ENCODE peak calls at places on chromosomes 16 and 17, in five cellular contexts. One of them, this sample, is unnamed.

GRCh38 chr17:49523706-49524472 is 28.8 kb downstream of the NGFR start:
- DNase-seq in A549: no peak
- DNase-seq in PC-9: peak; percentile 44
- DNase-seq in caudate nucleus: no peak
- DNase-seq in neural progenitor cell: no peak
- DNase-seq in this sample: peak; percentile 76

GRCh38 chr17:12133183-12133582 is 112.5 kb downstream of the MAP2K4 start:
- DNase-seq in A549: no peak
- DNase-seq in PC-9: no peak
- DNase-seq in caudate nucleus: no peak
- DNase-seq in neural progenitor cell: no peak
- DNase-seq in this sample: no peak

GRCh38 chr16:54178491-54178976 is 108.1 kb downstream of the IRX3 start:
- DNase-seq in A549: no peak
- DNase-seq in PC-9: no peak
- DNase-seq in caudate nucleus: no peak
- DNase-seq in neural progenitor cell: peak; percentile 29
- DNase-seq in this sample: no peak

GRCh38 chr16:67192781-67193260 is 866 bp downstream of the E2F4 start:
- DNase-seq in A549: no peak
- DNase-seq in PC-9: no peak
- DNase-seq in caudate nucleus: no peak
- DNase-seq in neural progenitor cell: no peak
- DNase-seq in this sample: no peak

GRCh38 chr17:37177234-37177633 is 198.6 kb upstream of the C17orf78 start:
- DNase-seq in A549: no peak
- DNase-seq in PC-9: no peak
- DNase-seq in caudate nucleus: peak; percentile 27
- DNase-seq in neural progenitor cell: no peak
- DNase-seq in this sample: no peak

GRCh38 chr17:47956818-47957590 is 679 bp downstream of the PRR15L start:
- DNase-seq in A549: no peak
- DNase-seq in PC-9: peak; percentile 64
- DNase-seq in caudate nucleus: no peak
- DNase-seq in neural progenitor cell: no peak
- DNase-seq in this sample: no peak

GRCh38 chr17:83127431-83128160 is 48.2 kb downstream of the METRNL start:
- DNase-seq in A549: no peak
- DNase-seq in PC-9: no peak
- DNase-seq in caudate nucleus: no peak
- DNase-seq in neural progenitor cell: no peak
- DNase-seq in this sample: no peak

GRCh38 chr16:53220585-53220984 is 165.8 kb downstream of the CHD9 start:
- DNase-seq in A549: peak; percentile 49
- DNase-seq in PC-9: no peak
- DNase-seq in caudate nucleus: peak; percentile 6
- DNase-seq in neural progenitor cell: peak; percentile 25
- DNase-seq in this sample: no peak

GRCh38 chr17:61420128-61420527 is 20.5 kb downstream of the TBX2 start:
- DNase-seq in A549: no peak
- DNase-seq in PC-9: no peak
- DNase-seq in caudate nucleus: no peak
- DNase-seq in neural progenitor cell: no peak
- DNase-seq in this sample: no peak

GRCh38 chr16:4052096-4052495 is 64.1 kb downstream of the ADCY9 start:
- DNase-seq in A549: no peak
- DNase-seq in PC-9: no peak
- DNase-seq in caudate nucleus: no peak
- DNase-seq in neural progenitor cell: no peak
- DNase-seq in this sample: no peak

GRCh38 chr16:275041-275621 is 613 bp downstream of the RGS11 start:
- DNase-seq in A549: no peak
- DNase-seq in PC-9: no peak
- DNase-seq in caudate nucleus: peak; percentile 41
- DNase-seq in neural progenitor cell: peak; percentile 53
- DNase-seq in this sample: no peak

GRCh38 chr16:15398618-15399316 is 3.2 kb downstream of the MPV17L start:
- DNase-seq in A549: no peak
- DNase-seq in PC-9: peak; percentile 34
- DNase-seq in caudate nucleus: no peak
- DNase-seq in neural progenitor cell: no peak
- DNase-seq in this sample: no peak

GRCh38 chr16:74651841-74652240 is 14.8 kb downstream of the RFWD3 start:
- DNase-seq in A549: no peak
- DNase-seq in PC-9: no peak
- DNase-seq in caudate nucleus: no peak
- DNase-seq in neural progenitor cell: no peak
- DNase-seq in this sample: peak; percentile 14

GRCh38 chr16:57133911-57134310 is 41.5 kb downstream of the CPNE2 start:
- DNase-seq in A549: no peak
- DNase-seq in PC-9: no peak
- DNase-seq in caudate nucleus: no peak
- DNase-seq in neural progenitor cell: no peak
- DNase-seq in this sample: no peak

GRCh38 chr16:70644763-70645597 is 1.4 kb upstream of the IL34 start:
- DNase-seq in A549: no peak
- DNase-seq in PC-9: no peak
- DNase-seq in caudate nucleus: no peak
- DNase-seq in neural progenitor cell: no peak
- DNase-seq in this sample: no peak

GRCh38 chr16:12147681-12148479 is 171.3 kb downstream of the SNX29 start:
- DNase-seq in A549: no peak
- DNase-seq in PC-9: no peak
- DNase-seq in caudate nucleus: no peak
- DNase-seq in neural progenitor cell: peak; percentile 86
- DNase-seq in this sample: no peak

GRCh38 chr17:37060094-37060493 is 111.3 kb downstream of the AATF start:
- DNase-seq in A549: no peak
- DNase-seq in PC-9: no peak
- DNase-seq in caudate nucleus: no peak
- DNase-seq in neural progenitor cell: no peak
- DNase-seq in this sample: no peak

GRCh38 chr17:56978441-56979090 is 635 bp downstream of the SCPEP1 start:
- DNase-seq in A549: no peak
- DNase-seq in PC-9: peak; percentile 45
- DNase-seq in caudate nucleus: no peak
- DNase-seq in neural progenitor cell: no peak
- DNase-seq in this sample: no peak

GRCh38 chr17:67365762-67366192 is 600 bp downstream of the PSMD12 start:
- DNase-seq in A549: peak; percentile 41
- DNase-seq in PC-9: peak; percentile 66
- DNase-seq in caudate nucleus: no peak
- DNase-seq in neural progenitor cell: no peak
- DNase-seq in this sample: no peak

GRCh38 chr17:71741836-71742235 is 379.0 kb upstream of the SOX9 start:
- DNase-seq in A549: no peak
- DNase-seq in PC-9: no peak
- DNase-seq in caudate nucleus: no peak
- DNase-seq in neural progenitor cell: no peak
- DNase-seq in this sample: no peak

GRCh38 chr16:28985611-28986041 is 774 bp downstream of the LAT start:
- DNase-seq in A549: no peak
- DNase-seq in PC-9: no peak
- DNase-seq in caudate nucleus: no peak
- DNase-seq in neural progenitor cell: no peak
- DNase-seq in this sample: no peak

GRCh38 chr17:48310748-48311213 is 119.2 kb downstream of the SKAP1 start:
- DNase-seq in A549: no peak
- DNase-seq in PC-9: no peak
- DNase-seq in caudate nucleus: no peak
- DNase-seq in neural progenitor cell: peak; percentile 53
- DNase-seq in this sample: no peak

GRCh38 chr17:1188812-1189211 is 9.0 kb upstream of the ABR start:
- DNase-seq in A549: no peak
- DNase-seq in PC-9: no peak
- DNase-seq in caudate nucleus: no peak
- DNase-seq in neural progenitor cell: no peak
- DNase-seq in this sample: no peak

GRCh38 chr17:51076821-51077220 is 43.8 kb downstream of the SPAG9 start:
- DNase-seq in A549: no peak
- DNase-seq in PC-9: no peak
- DNase-seq in caudate nucleus: no peak
- DNase-seq in neural progenitor cell: no peak
- DNase-seq in this sample: no peak

GRCh38 chr17:30363715-30364202 is 15.0 kb upstream of the CPD start:
- DNase-seq in A549: no peak
- DNase-seq in PC-9: peak; percentile 98
- DNase-seq in caudate nucleus: peak; percentile 70
- DNase-seq in neural progenitor cell: no peak
- DNase-seq in this sample: peak; percentile 95

GRCh38 chr16:87203060-87203656 is 114.0 kb downstream of the C16orf95 start:
- DNase-seq in A549: peak; percentile 84
- DNase-seq in PC-9: peak; percentile 51
- DNase-seq in caudate nucleus: peak; percentile 23
- DNase-seq in neural progenitor cell: peak; percentile 90
- DNase-seq in this sample: no peak

GRCh38 chr16:69890114-69890890 is 60.8 kb upstream of the CLEC18A start:
- DNase-seq in A549: no peak
- DNase-seq in PC-9: no peak
- DNase-seq in caudate nucleus: peak; percentile 91
- DNase-seq in neural progenitor cell: peak; percentile 64
- DNase-seq in this sample: no peak

GRCh38 chr16:52805559-52806168 is 247.0 kb downstream of the CHD9NB start:
- DNase-seq in A549: no peak
- DNase-seq in PC-9: no peak
- DNase-seq in caudate nucleus: no peak
- DNase-seq in neural progenitor cell: no peak
- DNase-seq in this sample: no peak

GRCh38 chr16:86668136-86668535 is 89.8 kb downstream of the FOXL1 start:
- DNase-seq in A549: peak; percentile 42
- DNase-seq in PC-9: no peak
- DNase-seq in caudate nucleus: no peak
- DNase-seq in neural progenitor cell: no peak
- DNase-seq in this sample: no peak

GRCh38 chr17:67974598-67975066 is 21.6 kb downstream of the C17orf58 start:
- DNase-seq in A549: no peak
- DNase-seq in PC-9: no peak
- DNase-seq in caudate nucleus: no peak
- DNase-seq in neural progenitor cell: peak; percentile 65
- DNase-seq in this sample: no peak

GRCh38 chr16:13680021-13680672 is 239.8 kb upstream of the ERCC4 start:
- DNase-seq in A549: peak; percentile 14
- DNase-seq in PC-9: no peak
- DNase-seq in caudate nucleus: no peak
- DNase-seq in neural progenitor cell: no peak
- DNase-seq in this sample: no peak

GRCh38 chr16:86455116-86455515 is 55.2 kb upstream of the FOXF1 start:
- DNase-seq in A549: no peak
- DNase-seq in PC-9: no peak
- DNase-seq in caudate nucleus: peak; percentile 13
- DNase-seq in neural progenitor cell: no peak
- DNase-seq in this sample: no peak

GRCh38 chr17:78672880-78673371 is 95.7 kb upstream of the DNAH17 start:
- DNase-seq in A549: peak; percentile 29
- DNase-seq in PC-9: no peak
- DNase-seq in caudate nucleus: no peak
- DNase-seq in neural progenitor cell: no peak
- DNase-seq in this sample: no peak
- H3K27ac ChIP-seq in A549: peak overlapping the region; percentile 46
- H3K27ac ChIP-seq in PC-9: no peak overlapping the region
- H3K27ac ChIP-seq in caudate nucleus: no peak overlapping the region
- H3K27ac ChIP-seq in neural progenitor cell: no peak overlapping the region
- H3K27ac ChIP-seq in this sample: no peak overlapping the region

DNA sequence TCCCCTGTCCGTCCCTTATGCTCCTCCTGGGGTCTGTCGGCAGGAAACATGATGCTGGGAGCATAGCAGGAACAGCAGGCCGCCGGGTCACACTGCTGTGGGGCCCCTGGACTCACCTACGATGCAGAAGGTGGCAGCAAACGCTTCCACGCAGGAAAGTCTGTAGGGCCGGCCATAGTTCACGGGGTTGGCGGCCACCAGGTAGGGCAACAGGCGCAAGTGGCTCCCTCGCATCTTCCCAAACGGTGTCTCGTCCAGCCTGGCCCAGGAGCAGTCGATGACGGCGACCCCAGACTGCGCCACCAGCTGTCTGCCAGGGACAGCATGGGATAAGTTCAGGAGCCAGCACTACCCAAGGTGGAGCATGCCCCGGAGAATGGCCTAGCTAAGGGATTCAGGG is 987 bp downstream of the TSR3 start:
- DNase-seq in A549: no peak
- DNase-seq in PC-9: no peak
- DNase-seq in caudate nucleus: no peak
- DNase-seq in neural progenitor cell: no peak
- DNase-seq in this sample: no peak
- H3K27ac ChIP-seq in A549: no peak overlapping the region
- H3K27ac ChIP-seq in PC-9: no peak overlapping the region
- H3K27ac ChIP-seq in caudate nucleus: no peak overlapping the region
- H3K27ac ChIP-seq in neural progenitor cell: no peak overlapping the region
- H3K27ac ChIP-seq in this sample: no peak overlapping the region

DNA sequence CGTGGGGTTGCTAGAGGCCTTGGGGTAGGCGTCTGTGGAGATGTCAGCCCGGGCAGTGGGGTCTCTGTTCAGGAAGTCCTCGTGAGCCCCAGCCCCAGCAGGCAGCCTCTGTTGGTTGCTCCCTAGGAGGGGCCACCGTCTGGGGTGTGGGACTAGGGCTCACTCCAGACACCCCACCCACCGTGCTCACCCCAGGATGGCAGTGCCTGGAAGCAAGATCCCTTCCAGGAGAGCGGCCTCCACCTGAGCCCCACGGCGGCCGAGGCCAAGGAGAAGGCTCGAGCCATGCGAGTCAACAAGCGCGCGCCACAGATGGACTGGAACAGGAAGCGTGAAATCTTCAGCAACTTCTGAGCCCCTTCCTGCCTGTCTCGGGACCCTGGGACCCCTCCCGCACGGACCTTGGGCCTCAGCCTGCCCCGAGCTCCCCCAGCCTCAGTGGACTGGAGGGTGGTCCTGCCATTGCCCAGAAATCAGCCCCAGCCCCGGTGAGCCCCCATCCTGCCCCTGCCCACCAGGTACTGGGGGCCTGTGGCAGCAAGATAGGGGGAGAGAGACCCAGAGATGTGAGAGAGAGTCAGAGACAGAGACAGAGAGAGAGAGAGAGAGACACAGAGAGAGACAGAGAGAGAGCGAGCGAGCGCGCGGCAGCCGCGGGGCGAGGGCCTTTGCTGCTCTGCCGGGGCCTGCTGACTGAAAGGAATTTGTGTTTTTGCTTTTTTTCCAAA is 9.8 kb downstream of the NTHL1 start:
- DNase-seq in A549: no peak
- DNase-seq in PC-9: no peak
- DNase-seq in caudate nucleus: no peak
- DNase-seq in neural progenitor cell: no peak
- DNase-seq in this sample: no peak
- H3K27ac ChIP-seq in A549: peak overlapping the region; percentile 93
- H3K27ac ChIP-seq in PC-9: no peak overlapping the region
- H3K27ac ChIP-seq in caudate nucleus: no peak overlapping the region
- H3K27ac ChIP-seq in neural progenitor cell: no peak overlapping the region
- H3K27ac ChIP-seq in this sample: no peak overlapping the region

DNA sequence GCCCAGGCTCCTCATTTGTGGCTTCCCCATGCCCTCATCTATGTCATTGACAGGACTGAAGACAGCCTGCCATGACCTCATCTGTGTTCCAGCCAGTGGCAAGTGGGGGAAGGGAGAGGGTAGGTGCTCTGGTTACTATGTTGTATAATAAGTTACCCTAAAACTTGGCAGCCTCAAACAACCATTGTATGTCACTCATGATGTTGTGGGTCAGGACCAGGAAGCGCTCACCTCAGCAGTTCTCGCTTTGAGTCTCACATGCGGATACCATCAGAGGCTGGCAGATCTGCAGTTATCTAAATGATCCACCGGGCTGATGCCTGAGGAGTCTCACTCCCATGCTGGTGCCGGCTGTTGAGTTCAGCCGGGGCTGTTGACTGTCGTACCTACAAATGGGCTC is 89.0 kb upstream of the TMEM97 start:
- DNase-seq in A549: no peak
- DNase-seq in PC-9: no peak
- DNase-seq in caudate nucleus: no peak
- DNase-seq in neural progenitor cell: no peak
- DNase-seq in this sample: no peak
- H3K27ac ChIP-seq in A549: no peak overlapping the region
- H3K27ac ChIP-seq in PC-9: no peak overlapping the region
- H3K27ac ChIP-seq in caudate nucleus: no peak overlapping the region
- H3K27ac ChIP-seq in neural progenitor cell: no peak overlapping the region
- H3K27ac ChIP-seq in this sample: no peak overlapping the region

This sample was measured in epithelial cell of prostate.